ENCODE peak calls at places on chromosomes 4 and X, in five cellular contexts. I is occipital lobe, B is NCI-H1417, J is GM12864, H is aorta. N is an unnamed sample.

GRCh38 chr4:2574863-2575262 is 38.4 kb downstream of the FAM193A start:
- DNase-seq in H (no peak), B (no peak), I (no peak), J (no peak), N (no peak)

GRCh38 chr4:153792007-153792892 is 3.4 kb upstream of the SFRP2 start:
- DNase-seq in I (peak), J (no peak), H (peak), B (peak), N (no peak)

GRCh38 chr4:162274354-162274753 is 110.6 kb upstream of the FSTL5 start:
- DNase-seq in B (no peak), J (peak), I (no peak), H (peak), N (no peak)

GRCh38 chr4:128653514-128654420 is 155.7 kb upstream of the JADE1 start:
- DNase-seq in B (peak), J (no peak), I (no peak), H (no peak), N (no peak)

GRCh38 chr4:8440491-8441311 is at the start of the genes ACOX3 and TRMT44:
- DNase-seq in J (no peak), B (peak), I (peak), H (peak), N (peak)

GRCh38 chrX:22249371-22249770 is 23.3 kb upstream of the CBLL2 start:
- DNase-seq in B (no peak), H (no peak), J (no peak), I (no peak), N (no peak)

GRCh38 chr4:143713556-143714289 is 13.2 kb upstream of the FREM3 start:
- DNase-seq in J (no peak), I (no peak), B (no peak), H (no peak), N (no peak)

GRCh38 chr4:9691221-9692065 is 90.0 kb upstream of the DRD5 start:
- DNase-seq in H (peak), I (peak), B (peak), J (peak), N (peak)

GRCh38 chr4:148076964-148077363 is 345.1 kb downstream of the ARHGAP10 start:
- DNase-seq in I (no peak), B (no peak), H (no peak), J (no peak), N (no peak)

GRCh38 chrX:71606536-71607216 is 11.6 kb downstream of the CXCR3 start:
- DNase-seq in B (no peak), I (no peak), J (no peak), H (no peak), N (peak)

GRCh38 chr4:111631157-111631999 is 513.9 kb upstream of the FAM241A start:
- DNase-seq in I (no peak), B (peak), J (no peak), H (no peak), N (peak)

GRCh38 chr4:118867311-118868067 is 21.2 kb upstream of the SYNPO2 start:
- DNase-seq in I (no peak), B (no peak), J (no peak), H (no peak), N (no peak)

GRCh38 chr4:109169160-109169559 is 133.3 kb downstream of the COL25A1 start:
- DNase-seq in J (no peak), B (no peak), I (no peak), H (no peak), N (no peak)

GRCh38 chr4:139617702-139618490 is 47.7 kb upstream of the MGST2 start:
- DNase-seq in I (no peak), H (no peak), J (no peak), B (no peak), N (peak)

GRCh38 chrX:123282241-123282640 is 98.2 kb downstream of the GRIA3 start:
- DNase-seq in I (no peak), J (no peak), B (no peak), H (no peak), N (no peak)

GRCh38 chrX:16797358-16797757 is 11.1 kb downstream of the TXLNG start:
- DNase-seq in I (no peak), H (peak), J (no peak), B (no peak), N (no peak)

GRCh38 chr4:139131209-139131870 is 45.7 kb downstream of the ELF2 start:
- DNase-seq in I (no peak), B (no peak), J (no peak), H (no peak), N (no peak)

GRCh38 chrX:56728752-56729151 is 291 bp upstream of the NBDY start:
- DNase-seq in B (peak), J (no peak), I (no peak), H (no peak), N (peak)

GRCh38 chr4:7458066-7458425 is 23.3 kb upstream of the PSAPL1 start:
- DNase-seq in J (no peak), H (no peak), I (no peak), B (no peak), N (no peak)

GRCh38 chrX:129772796-129773431 is 6.8 kb upstream of the SASH3 start:
- DNase-seq in J (peak), I (peak), H (peak), B (no peak), N (peak)

GRCh38 chr4:69977582-69977981 is 12.1 kb upstream of the CSN2 start:
- DNase-seq in B (no peak), J (no peak), H (no peak), I (no peak), N (no peak)

GRCh38 chr4:3346146-3346545 is 53.3 kb downstream of the RGS12 start:
- DNase-seq in H (no peak), I (no peak), J (peak), B (peak), N (peak)

GRCh38 chr4:87132035-87132434 is 88.4 kb downstream of the KLHL8 start:
- DNase-seq in B (no peak), H (no peak), I (no peak), J (no peak), N (peak)

GRCh38 chrX:68912113-68912980 is 83.5 kb downstream of the EFNB1 start:
- DNase-seq in B (no peak), J (no peak), H (peak), I (no peak), N (no peak)

GRCh38 chr4:57154926-57155325 is 44.7 kb upstream of the IGFBP7 start:
- DNase-seq in B (no peak), I (no peak), H (no peak), J (no peak), N (no peak)

GRCh38 chr4:1333256-1333655 is 13.8 kb upstream of the UVSSA start:
- DNase-seq in I (no peak), J (no peak), H (peak), B (no peak), N (no peak)

GRCh38 chrX:39453847-39454645 is 643.7 kb downstream of the BCOR start:
- DNase-seq in J (no peak), H (no peak), I (no peak), B (no peak), N (no peak)

GRCh38 chrX:42442745-42443144 is 335.2 kb downstream of the PPP1R2C start:
- DNase-seq in B (no peak), I (no peak), J (no peak), H (no peak), N (no peak)

GRCh38 chr4:85968945-85969830 is 390.7 kb downstream of the MAPK10 start:
- DNase-seq in I (no peak), J (no peak), H (no peak), B (peak), N (peak)

GRCh38 chr4:182142146-182143085 is 100.8 kb upstream of the TENM3 start:
- DNase-seq in H (no peak), B (no peak), J (no peak), I (no peak), N (no peak)

GRCh38 chr4:38867478-38868054 is at the start of gene FAM114A1:
- DNase-seq in B (peak), J (no peak), I (peak), H (peak), N (no peak)

GRCh38 chr4:176788248-176788647 is 4.5 kb downstream of the VEGFC start:
- DNase-seq in I (no peak), B (no peak), H (no peak), J (no peak), N (no peak)

N was measured in OCI-LY7.